ENCODE peak calls at places on chromosomes 5 and 9, in four cellular contexts. Y, U, F and I are unnamed samples.

GRCh38 chr9:110797611-110798010 is 129.0 kb downstream of the MUSK start:
- DNase-seq in Y (no peak), F (no peak), U (no peak), I (peak)

GRCh38 chr5:144203750-144204596 is 33.3 kb downstream of the KCTD16 start:
- DNase-seq in U (peak), F (peak), Y (peak), I (peak)

GRCh38 chr5:139392678-139393496 is 2.0 kb downstream of the PROB1 start:
- DNase-seq in U (peak), F (no peak), Y (peak), I (peak)

GRCh38 chr5:74638776-74639537 is 1.6 kb downstream of the ENC1 start:
- DNase-seq in U (peak), Y (no peak), F (no peak), I (peak)

GRCh38 chr5:159752622-159753275 is 163.5 kb upstream of the ADRA1B start:
- DNase-seq in U (no peak), Y (no peak), F (no peak), I (no peak)

GRCh38 chr9:33025572-33026347 is 687 bp downstream of the DNAJA1 start:
- DNase-seq in F (peak), U (peak), Y (peak), I (no peak)

GRCh38 chr5:116476903-116477537 is 97.6 kb downstream of the SEMA6A start:
- DNase-seq in U (no peak), F (no peak), Y (no peak), I (no peak)

GRCh38 chr9:125904155-125904841 is 157.1 kb downstream of the PBX3 start:
- DNase-seq in F (no peak), Y (no peak), U (no peak), I (no peak)

GRCh38 chr5:3904584-3904983 is 309.0 kb downstream of the IRX1 start:
- DNase-seq in Y (no peak), U (no peak), F (no peak), I (no peak)

GRCh38 chr9:127970401-127971313 is 10.1 kb downstream of the EEIG1 start:
- DNase-seq in U (peak), Y (peak), F (no peak), I (no peak)

GRCh38 chr9:70398145-70398556 is 16.3 kb downstream of the KLF9 start:
- DNase-seq in F (no peak), U (peak), Y (no peak), I (no peak)

GRCh38 chr5:55997742-55998351 is 3.1 kb upstream of the IL6ST start:
- DNase-seq in U (no peak), F (no peak), Y (no peak), I (peak)

GRCh38 chr9:133715866-133716563 is 22.1 kb downstream of the SARDH start:
- DNase-seq in F (no peak), U (peak), Y (no peak), I (no peak)

GRCh38 chr5:79829260-79829659 is 139.6 kb downstream of the CMYA5 start:
- DNase-seq in F (peak), Y (no peak), U (peak), I (no peak)

GRCh38 chr5:74326571-74327338 is 313.8 kb downstream of the ENC1 start:
- DNase-seq in U (no peak), Y (peak), F (no peak), I (peak)

GRCh38 chr5:110844251-110844650 is 105.4 kb downstream of the SLC25A46 start:
- DNase-seq in U (no peak), Y (no peak), F (no peak), I (no peak)